ENCODE peak calls at places on chromosomes 2 and 18, in five cellular contexts. One of them, this sample, is unnamed.

GRCh38 chr2:241563571-241563980 is 5.0 kb downstream of the BOK start:
- DNase-seq in stimulated activated CD8-positive, alpha-beta memory T cell treated with anti-CD3 and anti-CD28 coated beads, Interleukin-2, amount 100 ng/mL, for 1 hour: no peak
- DNase-seq in brain pericyte: no peak
- DNase-seq in neural crest cell: no peak
- DNase-seq in astrocyte of the spinal cord: no peak
- DNase-seq in this sample: no peak

GRCh38 chr2:160308476-160308875 is 108.4 kb upstream of the ITGB6 start:
- DNase-seq in stimulated activated CD8-positive, alpha-beta memory T cell treated with anti-CD3 and anti-CD28 coated beads, Interleukin-2, amount 100 ng/mL, for 1 hour: no peak
- DNase-seq in brain pericyte: no peak
- DNase-seq in neural crest cell: no peak
- DNase-seq in astrocyte of the spinal cord: no peak
- DNase-seq in this sample: no peak

GRCh38 chr18:42429208-42429607 is 474.2 kb downstream of the PIK3C3 start:
- DNase-seq in stimulated activated CD8-positive, alpha-beta memory T cell treated with anti-CD3 and anti-CD28 coated beads, Interleukin-2, amount 100 ng/mL, for 1 hour: no peak
- DNase-seq in brain pericyte: no peak
- DNase-seq in neural crest cell: no peak
- DNase-seq in astrocyte of the spinal cord: no peak
- DNase-seq in this sample: no peak

GRCh38 chr2:36371963-36372391 is 16.4 kb downstream of the CRIM1 start:
- DNase-seq in stimulated activated CD8-positive, alpha-beta memory T cell treated with anti-CD3 and anti-CD28 coated beads, Interleukin-2, amount 100 ng/mL, for 1 hour: no peak
- DNase-seq in brain pericyte: no peak
- DNase-seq in neural crest cell: no peak
- DNase-seq in astrocyte of the spinal cord: peak; percentile 78
- DNase-seq in this sample: no peak

GRCh38 chr18:57943723-57944122 is 100.3 kb upstream of the NEDD4L start:
- DNase-seq in stimulated activated CD8-positive, alpha-beta memory T cell treated with anti-CD3 and anti-CD28 coated beads, Interleukin-2, amount 100 ng/mL, for 1 hour: no peak
- DNase-seq in brain pericyte: peak; percentile 75
- DNase-seq in neural crest cell: no peak
- DNase-seq in astrocyte of the spinal cord: peak; percentile 84
- DNase-seq in this sample: no peak

GRCh38 chr2:67923696-67924095 is 139.1 kb downstream of the C1D start:
- DNase-seq in stimulated activated CD8-positive, alpha-beta memory T cell treated with anti-CD3 and anti-CD28 coated beads, Interleukin-2, amount 100 ng/mL, for 1 hour: no peak
- DNase-seq in brain pericyte: no peak
- DNase-seq in neural crest cell: no peak
- DNase-seq in astrocyte of the spinal cord: no peak
- DNase-seq in this sample: no peak

GRCh38 chr2:23484163-23484740 is 99.3 kb downstream of the KLHL29 start:
- DNase-seq in stimulated activated CD8-positive, alpha-beta memory T cell treated with anti-CD3 and anti-CD28 coated beads, Interleukin-2, amount 100 ng/mL, for 1 hour: no peak
- DNase-seq in brain pericyte: no peak
- DNase-seq in neural crest cell: no peak
- DNase-seq in astrocyte of the spinal cord: no peak
- DNase-seq in this sample: no peak

GRCh38 chr2:174593574-174594203 is 3.9 kb downstream of the WIPF1 start:
- DNase-seq in stimulated activated CD8-positive, alpha-beta memory T cell treated with anti-CD3 and anti-CD28 coated beads, Interleukin-2, amount 100 ng/mL, for 1 hour: peak; percentile 27
- DNase-seq in brain pericyte: no peak
- DNase-seq in neural crest cell: no peak
- DNase-seq in astrocyte of the spinal cord: peak; percentile 90
- DNase-seq in this sample: no peak

GRCh38 chr2:129723277-129724020 is 256.0 kb upstream of the RAB6C start:
- DNase-seq in stimulated activated CD8-positive, alpha-beta memory T cell treated with anti-CD3 and anti-CD28 coated beads, Interleukin-2, amount 100 ng/mL, for 1 hour: no peak
- DNase-seq in brain pericyte: no peak
- DNase-seq in neural crest cell: no peak
- DNase-seq in astrocyte of the spinal cord: no peak
- DNase-seq in this sample: no peak

GRCh38 chr2:237196866-237197618 is 111.4 kb downstream of the COPS8 start:
- DNase-seq in stimulated activated CD8-positive, alpha-beta memory T cell treated with anti-CD3 and anti-CD28 coated beads, Interleukin-2, amount 100 ng/mL, for 1 hour: no peak
- DNase-seq in brain pericyte: no peak
- DNase-seq in neural crest cell: no peak
- DNase-seq in astrocyte of the spinal cord: peak; percentile 80
- DNase-seq in this sample: no peak

GRCh38 chr18:79537758-79538157 is 141.8 kb upstream of the CTDP1 start:
- DNase-seq in stimulated activated CD8-positive, alpha-beta memory T cell treated with anti-CD3 and anti-CD28 coated beads, Interleukin-2, amount 100 ng/mL, for 1 hour: no peak
- DNase-seq in brain pericyte: no peak
- DNase-seq in neural crest cell: no peak
- DNase-seq in astrocyte of the spinal cord: no peak
- DNase-seq in this sample: no peak

GRCh38 chr2:71566271-71566858 is 113.0 kb downstream of the DYSF start:
- DNase-seq in stimulated activated CD8-positive, alpha-beta memory T cell treated with anti-CD3 and anti-CD28 coated beads, Interleukin-2, amount 100 ng/mL, for 1 hour: no peak
- DNase-seq in brain pericyte: no peak
- DNase-seq in neural crest cell: no peak
- DNase-seq in astrocyte of the spinal cord: peak; percentile 26
- DNase-seq in this sample: no peak

GRCh38 chr18:33146009-33146408 is 294.5 kb downstream of the CCDC178 start:
- DNase-seq in stimulated activated CD8-positive, alpha-beta memory T cell treated with anti-CD3 and anti-CD28 coated beads, Interleukin-2, amount 100 ng/mL, for 1 hour: no peak
- DNase-seq in brain pericyte: no peak
- DNase-seq in neural crest cell: no peak
- DNase-seq in astrocyte of the spinal cord: no peak
- DNase-seq in this sample: no peak

GRCh38 chr2:142973160-142973821 is 95.8 kb downstream of the KYNU start:
- DNase-seq in stimulated activated CD8-positive, alpha-beta memory T cell treated with anti-CD3 and anti-CD28 coated beads, Interleukin-2, amount 100 ng/mL, for 1 hour: no peak
- DNase-seq in brain pericyte: no peak
- DNase-seq in neural crest cell: no peak
- DNase-seq in astrocyte of the spinal cord: no peak
- DNase-seq in this sample: no peak

GRCh38 chr2:80111185-80111584 is 193.4 kb downstream of the LRRTM1 start:
- DNase-seq in stimulated activated CD8-positive, alpha-beta memory T cell treated with anti-CD3 and anti-CD28 coated beads, Interleukin-2, amount 100 ng/mL, for 1 hour: no peak
- DNase-seq in brain pericyte: no peak
- DNase-seq in neural crest cell: no peak
- DNase-seq in astrocyte of the spinal cord: no peak
- DNase-seq in this sample: no peak

This sample was measured in esophagus squamous epithelium.